ENCODE peak calls at places on chromosomes 13 and 19, in seven cellular contexts. N is stomach, W is left lung, K is WERI-Rb-1, R is brain microvascular endothelial cell, Z is heart right ventricle, I is breast epithelium. U is an unnamed sample.

GRCh38 chr19:51129716-51130115 is 5.0 kb downstream of the SIGLEC9 start:
- DNase-seq in R (no peak), N (no peak), I (no peak), K (no peak), Z (no peak), W (no peak), U (no peak)

GRCh38 chr13:90485441-90485840 is 862.0 kb upstream of the MIR17HG start:
- DNase-seq in N (no peak), W (no peak), K (no peak), R (peak), I (no peak), Z (no peak), U (no peak)

GRCh38 chr19:3094638-3095374 is 644 bp downstream of the GNA11 start:
- DNase-seq in I (no peak), Z (no peak), R (no peak), K (no peak), N (no peak), W (no peak), U (peak)

GRCh38 chr19:6739884-6740588 is 556 bp downstream of the TRIP10 start:
- DNase-seq in I (no peak), R (no peak), N (peak), Z (peak), W (no peak), K (peak), U (peak)

GRCh38 chr19:47419037-47419783 is at the start of gene MEIS3:
- DNase-seq in N (no peak), W (no peak), I (no peak), Z (no peak), R (no peak), K (peak), U (no peak)

GRCh38 chr13:107734891-107735620 is 480.3 kb downstream of the LIG4 start:
- DNase-seq in R (no peak), Z (no peak), I (no peak), K (no peak), W (no peak), N (no peak), U (no peak)

GRCh38 chr13:60583911-60584753 is 187.1 kb downstream of the TDRD3 start:
- DNase-seq in N (no peak), W (peak), R (peak), Z (no peak), I (no peak), K (no peak), U (no peak)

GRCh38 chr19:48608798-48609263 is 2.3 kb downstream of the SPACA4 start:
- DNase-seq in I (no peak), Z (no peak), W (no peak), K (peak), R (peak), N (no peak), U (no peak)

GRCh38 chr13:25292301-25292700 is 5.0 kb upstream of the MTMR6 start:
- DNase-seq in I (no peak), K (peak), N (no peak), W (no peak), R (peak), Z (no peak), U (no peak)

GRCh38 chr13:28320884-28321574 is 173.9 kb downstream of the FLT1 start:
- DNase-seq in K (no peak), N (no peak), R (no peak), W (no peak), Z (no peak), I (no peak), U (no peak)

GRCh38 chr13:45063261-45063870 is 56.9 kb upstream of the GTF2F2 start:
- DNase-seq in K (no peak), I (no peak), Z (no peak), R (peak), W (no peak), N (no peak), U (no peak)

GRCh38 chr19:4691383-4691782 is 21.2 kb upstream of the MYDGF start:
- DNase-seq in I (no peak), K (no peak), N (no peak), Z (no peak), W (peak), R (no peak), U (no peak)

GRCh38 chr13:114071441-114071840 is 61.0 kb downstream of the RASA3 start:
- DNase-seq in K (no peak), I (peak), R (no peak), N (no peak), Z (no peak), W (peak), U (peak)

GRCh38 chr19:16896098-16896912 is 7.5 kb downstream of the F2RL3 start:
- DNase-seq in N (no peak), W (no peak), I (no peak), Z (no peak), K (no peak), R (no peak), U (no peak)

GRCh38 chr13:61142506-61142905 is 273.1 kb downstream of the PCDH20 start:
- DNase-seq in K (no peak), R (no peak), I (no peak), N (no peak), Z (no peak), W (no peak), U (no peak)

GRCh38 chr13:106373989-106374572 is 161.4 kb downstream of the EFNB2 start:
- DNase-seq in N (no peak), I (no peak), Z (no peak), K (peak), W (no peak), R (no peak), U (no peak)

GRCh38 chr19:15283141-15283885 is 49.0 kb downstream of the BRD4 start:
- DNase-seq in I (no peak), R (peak), W (no peak), N (no peak), Z (no peak), K (no peak), U (peak)

GRCh38 chr13:41696163-41697003 is 239.0 kb downstream of the RGCC start:
- DNase-seq in K (no peak), N (no peak), I (no peak), W (no peak), R (peak), Z (no peak), U (no peak)

GRCh38 chr13:101026736-101027398 is 352.3 kb upstream of the TMTC4 start:
- DNase-seq in Z (no peak), K (no peak), N (no peak), W (no peak), I (no peak), R (no peak), U (no peak)

GRCh38 chr19:35154535-35155406 is at the start of gene FXYD5:
- DNase-seq in N (peak), W (peak), Z (peak), I (peak), R (peak), K (peak), U (peak)

GRCh38 chr19:35157431-35157830 is 2.9 kb downstream of the FXYD5 start:
- DNase-seq in I (no peak), N (no peak), K (no peak), R (no peak), Z (no peak), W (no peak), U (no peak)

GRCh38 chr19:35156673-35157014 is 2.1 kb downstream of the FXYD5 start:
- DNase-seq in R (no peak), I (no peak), K (no peak), N (no peak), Z (no peak), W (no peak), U (no peak)

GRCh38 chr19:35155441-35155840 is 906 bp downstream of the FXYD5 start:
- DNase-seq in K (no peak), R (no peak), W (no peak), Z (no peak), I (no peak), N (no peak), U (no peak)

DNA sequence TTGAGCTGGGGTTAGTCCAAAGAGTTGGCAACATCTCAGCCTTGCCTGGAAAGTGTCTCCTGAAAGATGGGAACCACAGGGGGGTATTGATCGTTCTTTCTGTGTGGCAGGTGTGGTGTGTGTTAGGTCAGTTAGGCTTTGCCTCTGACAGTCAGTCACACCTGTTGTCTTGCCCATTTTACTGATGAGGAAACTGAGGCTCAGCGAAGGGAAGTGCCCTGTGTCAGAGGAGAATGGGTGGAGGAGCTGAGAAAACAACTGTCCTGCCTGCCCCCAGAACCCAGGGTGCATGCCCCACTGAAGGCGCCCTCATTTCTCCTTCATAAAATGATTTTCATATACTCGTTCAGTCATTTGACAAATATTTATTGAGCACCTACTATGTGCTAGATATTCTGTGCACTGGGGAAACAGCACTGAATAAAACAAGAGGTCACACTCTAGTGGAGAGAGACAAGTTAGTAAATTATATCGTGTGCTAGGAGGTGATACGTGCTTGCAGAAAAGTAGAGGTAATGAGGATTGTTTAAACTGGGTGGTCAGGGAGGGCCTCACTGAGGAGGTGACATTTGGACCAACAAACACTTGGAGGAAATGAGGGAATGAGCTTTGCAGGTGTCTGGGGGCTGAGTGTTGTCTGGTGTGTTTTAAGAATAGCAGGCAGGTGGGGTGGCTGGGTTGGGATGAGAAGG is 1.6 kb downstream of the FXYD5 start:
- DNase-seq in N (no peak), K (no peak), W (no peak), I (no peak), R (no peak), Z (no peak), U (no peak)
- H3K4me3 ChIP-seq in N (peak), K (no peak), W (peak), I (peak), R (peak), Z (no peak), U (no peak)

DNA sequence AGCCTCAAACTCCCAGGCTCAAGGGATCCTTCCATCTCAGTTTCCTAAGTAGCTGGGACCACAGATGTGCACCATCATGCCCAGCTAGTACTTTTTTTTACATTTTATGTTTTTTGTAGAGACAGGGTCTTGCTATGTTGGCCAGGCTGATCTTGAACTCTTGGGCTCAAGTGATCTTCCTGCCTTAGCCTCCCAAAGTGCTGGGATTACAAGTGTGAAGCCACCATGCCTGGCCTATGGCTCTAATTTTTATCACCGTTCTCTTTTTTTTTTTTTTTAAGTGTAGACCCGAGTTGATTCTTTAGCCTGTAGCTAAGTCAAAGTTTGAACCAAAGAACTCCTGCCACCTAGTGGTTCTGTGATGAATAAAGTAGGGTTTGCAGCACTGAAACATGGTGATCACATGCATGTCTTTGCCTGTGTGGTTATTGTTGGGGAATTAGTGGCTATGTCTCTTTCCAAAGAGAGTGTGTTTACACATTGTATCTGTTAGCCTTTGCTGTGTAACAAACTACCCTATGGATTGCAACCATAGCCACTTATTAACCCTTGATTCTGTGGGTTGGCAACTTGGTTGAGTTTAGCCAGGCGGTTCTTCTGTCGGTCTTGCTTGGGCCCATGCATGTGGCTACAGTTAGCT is 11.6 kb downstream of the NFILZ start:
- DNase-seq in R (peak), N (no peak), I (no peak), W (no peak), K (no peak), Z (no peak), U (no peak)
- TF ChIP-seq CTCF in R (peak), N (peak), I (no peak), W (peak), K (peak), Z (peak), U (no peak)

DNA sequence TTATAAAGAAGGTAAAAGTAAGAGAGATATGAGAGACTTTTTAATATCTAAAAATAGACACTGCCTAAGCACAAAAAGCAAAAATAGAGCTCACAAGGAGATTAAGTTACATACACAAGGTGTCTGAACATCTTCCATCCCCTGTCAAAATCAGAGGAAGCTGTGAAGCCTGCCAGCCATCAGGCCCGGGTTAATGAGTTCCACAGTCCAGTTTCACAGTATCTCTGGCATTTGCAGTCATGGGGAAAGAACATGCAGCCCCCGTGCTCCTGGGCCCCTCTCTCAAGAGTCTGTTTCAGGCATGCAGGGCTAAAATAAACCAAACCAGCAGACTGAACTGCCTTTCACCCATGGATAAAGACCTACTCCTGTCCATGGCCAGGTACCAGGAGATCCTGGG is 79.2 kb downstream of the TBC1D4 start:
- DNase-seq in R (no peak), Z (peak), K (no peak), N (no peak), W (no peak), I (no peak), U (peak)
- H3K27ac ChIP-seq in R (no peak), Z (peak), K (no peak), N (no peak), W (no peak), I (no peak), U (peak)

GRCh38 chr13:110211735-110212134 is 95.2 kb downstream of the COL4A1 start:
- DNase-seq in K (no peak), Z (no peak), I (no peak), N (no peak), W (no peak), R (no peak), U (no peak)

GRCh38 chr13:110213461-110214074 is 93.4 kb downstream of the COL4A1 start:
- DNase-seq in R (no peak), I (no peak), N (no peak), K (no peak), Z (no peak), W (no peak), U (no peak)

GRCh38 chr13:110210604-110210985 is 96.4 kb downstream of the COL4A1 start:
- DNase-seq in I (no peak), K (no peak), W (no peak), N (no peak), R (no peak), Z (no peak), U (no peak)

GRCh38 chr13:110211046-110211445 is 95.9 kb downstream of the COL4A1 start:
- DNase-seq in N (no peak), Z (no peak), R (no peak), I (no peak), W (no peak), K (no peak), U (no peak)

GRCh38 chr13:110212529-110212928 is 94.4 kb downstream of the COL4A1 start:
- DNase-seq in N (no peak), R (no peak), Z (no peak), K (no peak), W (no peak), I (no peak), U (no peak)
- H3K4me3 ChIP-seq in N (no peak), R (no peak), Z (no peak), K (no peak), W (no peak), I (no peak), U (no peak)

GRCh38 chr19:10562609-10563008 is 3.2 kb downstream of the KRI1 start:
- DNase-seq in I (no peak), W (no peak), R (no peak), Z (no peak), K (no peak), N (no peak), U (no peak)

GRCh38 chr19:10566408-10566657 is 523 bp upstream of the KRI1 start:
- DNase-seq in Z (no peak), N (no peak), I (no peak), K (no peak), R (no peak), W (no peak), U (no peak)

GRCh38 chr19:10566658-10567410 is 1.0 kb upstream of the KRI1 start:
- DNase-seq in R (no peak), N (no peak), W (no peak), I (no peak), Z (no peak), K (no peak), U (no peak)

GRCh38 chr19:10565567-10566407 is at the start of gene KRI1:
- DNase-seq in K (peak), R (peak), I (peak), Z (peak), W (peak), N (peak), U (peak)

GRCh38 chr19:10565028-10565566 is 713 bp downstream of the KRI1 start:
- DNase-seq in R (peak), K (peak), I (no peak), W (no peak), Z (peak), N (peak), U (peak)
- TF ChIP-seq CTCF in R (peak), K (peak), I (peak), W (no peak), Z (no peak), N (no peak), U (no peak)

DNA sequence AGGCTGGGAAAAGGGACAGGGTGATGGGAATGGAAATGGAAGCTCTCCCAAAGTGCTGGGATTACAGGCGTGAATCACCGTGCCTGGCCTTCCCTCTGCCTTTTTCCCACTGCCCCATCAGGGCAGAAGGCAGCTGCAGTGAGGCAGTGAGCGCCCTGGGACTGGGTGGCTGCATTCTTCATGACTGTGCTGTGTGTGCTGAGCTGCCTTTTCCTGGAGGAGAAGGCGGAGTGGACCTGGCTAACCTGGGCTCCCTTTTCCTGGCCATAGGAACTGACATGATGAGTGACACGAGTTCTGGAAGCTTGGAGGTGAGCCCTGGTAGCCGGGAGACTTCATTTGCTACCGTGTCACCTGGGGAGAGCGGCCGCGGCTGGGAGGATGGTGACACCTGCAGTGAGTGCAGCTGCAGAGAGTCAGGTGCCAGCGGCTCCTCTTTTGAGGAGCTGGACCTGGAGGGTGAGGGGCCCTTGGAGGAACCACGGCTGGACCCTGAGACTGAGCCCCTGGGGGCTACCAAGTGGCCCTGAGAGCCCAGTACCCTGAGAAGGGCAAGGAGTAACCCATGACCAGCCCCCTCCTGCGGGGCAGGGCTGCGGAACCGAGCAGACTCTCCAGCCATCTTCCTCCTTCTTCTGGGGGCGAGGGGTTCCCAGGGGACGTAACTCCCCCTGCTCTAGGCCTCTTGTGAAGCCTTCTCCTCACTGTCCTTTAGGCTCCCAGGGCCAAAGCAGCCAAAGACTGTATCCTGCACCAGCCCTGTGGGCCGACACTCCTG is 26.3 kb upstream of the ZNF492 start:
- DNase-seq in W (no peak), N (no peak), I (no peak), K (no peak), R (no peak), Z (no peak), U (no peak)
- H3K27ac ChIP-seq in W (no peak), N (no peak), I (no peak), K (no peak), R (no peak), Z (no peak), U (no peak)

U was measured in thyroid gland.